ENCODE peak calls at places on chromosomes 12 and 14, in seven cellular contexts. I is epithelial cell of esophagus, A is PC-3, Z is body of pancreas, K is A673, X is BE2C, P is AG04450. T is an unnamed sample.
A peak's percentile ranks its signal among the peaks of the same experiment; 100 is the strongest.

GRCh38 chr14:100770605-100771120 is 44.0 kb downstream of the DLK1 start:
- DNase-seq in I (no peak), P (no peak), X (peak; percentile 65), Z (no peak), K (no peak), A (no peak), T (no peak)

GRCh38 chr12:88578274-88578673 is 2.0 kb downstream of the KITLG start:
- DNase-seq in K (no peak), A (peak; percentile 58), X (no peak), Z (no peak), P (no peak), I (no peak), T (no peak)

GRCh38 chr12:129028824-129029223 is 175.5 kb downstream of the GLT1D1 start:
- DNase-seq in A (no peak), Z (no peak), I (no peak), P (no peak), X (no peak), K (no peak), T (no peak)

GRCh38 chr14:56379956-56380355 is 199.6 kb upstream of the TMEM260 start:
- DNase-seq in A (no peak), K (no peak), X (no peak), I (no peak), P (no peak), Z (no peak), T (peak; percentile 74)

GRCh38 chr12:53221203-53222076 is 10.6 kb downstream of the RARG start:
- DNase-seq in X (peak; percentile 73), A (peak; percentile 74), K (peak; percentile 58), I (peak; percentile 73), Z (peak; percentile 84), P (no peak), T (peak; percentile 69)

GRCh38 chr12:128587918-128588317 is 235.8 kb downstream of the SLC15A4 start:
- DNase-seq in X (no peak), Z (no peak), I (peak; percentile 0), P (no peak), A (no peak), K (no peak), T (no peak)

GRCh38 chr12:68506619-68507018 is 104.1 kb upstream of the RAP1B start:
- DNase-seq in A (no peak), K (no peak), X (no peak), I (no peak), Z (no peak), P (no peak), T (no peak)

GRCh38 chr14:103629503-103630121 is 601 bp downstream of the KLC1 start:
- DNase-seq in Z (peak; percentile 45), X (peak; percentile 55), K (peak; percentile 46), I (peak; percentile 27), P (no peak), A (peak; percentile 28), T (peak; percentile 15)

GRCh38 chr14:103628684-103629502 is at the start of gene KLC1:
- DNase-seq in X (peak; percentile 86), Z (peak; percentile 81), I (peak; percentile 70), P (no peak), K (peak; percentile 80), A (peak; percentile 58), T (peak; percentile 74)

GRCh38 chr12:57173089-57173488 is 25.7 kb upstream of the LRP1-AS start:
- DNase-seq in X (peak; percentile 68), A (peak; percentile 29), K (peak; percentile 36), Z (no peak), I (no peak), P (no peak), T (no peak)

GRCh38 chr12:112161711-112162110 is 36.4 kb downstream of the TRAFD1 start:
- DNase-seq in Z (no peak), K (no peak), A (no peak), I (no peak), P (no peak), X (no peak), T (no peak)

GRCh38 chr14:75860561-75861160 is 121.1 kb downstream of the TGFB3 start:
- DNase-seq in P (no peak), X (no peak), Z (no peak), K (no peak), A (no peak), I (no peak), T (no peak)

GRCh38 chr14:90726656-90727055 is 89.6 kb downstream of the TTC7B start:
- DNase-seq in K (peak; percentile 82), A (peak; percentile 73), I (peak; percentile 81), Z (peak; percentile 38), X (no peak), P (no peak), T (peak; percentile 54)

GRCh38 chr12:93323625-93324165 is 54.0 kb upstream of the NUDT4 start:
- DNase-seq in A (peak; percentile 35), I (peak; percentile 48), X (no peak), Z (no peak), K (no peak), P (no peak), T (peak; percentile 15)

GRCh38 chr12:132326646-132327045 is 2.7 kb downstream of the GALNT9 start:
- DNase-seq in Z (no peak), X (no peak), P (no peak), A (no peak), I (no peak), K (no peak), T (no peak)

GRCh38 chr12:96249196-96250118 is 55.3 kb downstream of the ELK3 start:
- DNase-seq in X (peak; percentile 81), P (no peak), I (no peak), A (no peak), K (no peak), Z (no peak), T (peak; percentile 83)

GRCh38 chr12:100936661-100937060 is 142.1 kb downstream of the ANO4 start:
- DNase-seq in P (no peak), X (no peak), Z (no peak), I (peak; percentile 4), K (no peak), A (no peak), T (no peak)

GRCh38 chr12:57389033-57389432 is 41.8 kb downstream of the R3HDM2 start:
- DNase-seq in Z (no peak), I (peak; percentile 85), P (peak; percentile 59), X (no peak), A (peak; percentile 92), K (no peak), T (peak; percentile 69)

GRCh38 chr14:83208346-83208745 is 1674.7 kb upstream of the SEL1L start:
- DNase-seq in I (peak; percentile 45), K (no peak), P (no peak), Z (no peak), X (no peak), A (no peak), T (no peak)

GRCh38 chr14:101290681-101291080 is 270.6 kb upstream of the DIO3 start:
- DNase-seq in I (no peak), X (no peak), K (no peak), A (no peak), P (no peak), Z (no peak), T (no peak)

GRCh38 chr14:68137704-68138619 is 318.4 kb downstream of the RAD51B start:
- DNase-seq in K (peak; percentile 98), X (peak; percentile 10), A (peak; percentile 98), P (peak; percentile 80), I (peak; percentile 100), Z (peak; percentile 30), T (peak; percentile 99)
- TF ChIP-seq CTCF in K (no peak), X (no peak), A (no peak), P (no peak), I (no peak), Z (no peak), T (no peak)

DNA sequence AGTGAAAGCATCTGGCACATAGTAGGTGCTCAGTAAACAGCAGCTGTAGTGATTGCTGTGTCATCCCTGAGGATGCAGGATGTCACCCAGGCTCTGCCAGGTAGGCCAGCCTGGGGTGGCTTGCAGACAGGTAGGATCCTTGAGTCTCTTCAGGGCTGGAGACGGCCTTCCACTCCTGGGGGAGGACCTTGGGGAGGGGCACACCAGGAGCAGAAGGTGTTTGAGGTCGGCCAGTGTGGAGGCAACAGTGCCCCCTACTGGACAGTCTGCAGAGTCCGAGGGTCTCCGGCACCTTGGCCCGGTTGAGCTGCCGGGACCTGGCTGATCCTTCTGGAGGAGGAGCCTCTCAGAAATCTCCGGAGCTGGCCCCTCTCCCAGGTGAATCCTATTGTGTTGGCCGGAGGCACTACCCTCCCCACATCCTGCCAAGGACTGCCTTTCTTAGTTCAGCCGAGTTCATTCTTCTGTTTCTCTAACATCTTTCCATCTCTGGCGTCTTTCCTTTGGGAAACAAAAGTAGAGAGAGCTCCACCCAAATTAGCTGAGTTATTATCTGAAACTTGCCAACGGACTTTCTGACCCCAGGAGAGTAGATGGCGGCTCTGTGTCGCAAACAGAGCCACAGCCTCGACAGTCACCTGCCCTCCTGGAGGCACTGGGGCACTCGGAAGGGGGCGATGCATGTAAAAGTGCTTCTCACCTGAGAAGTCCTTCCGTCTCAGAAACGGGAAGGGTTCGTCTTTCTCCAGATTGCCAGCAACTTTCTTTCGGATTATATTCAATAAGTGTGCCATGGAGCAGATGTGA is 41.9 kb upstream of the CLMN start:
- DNase-seq in P (no peak), A (peak; percentile 58), K (peak; percentile 54), Z (peak; percentile 71), X (no peak), I (peak; percentile 27), T (peak; percentile 38)
- H3K4me3 ChIP-seq in P (no peak overlapping the region), A (peak overlapping the region; percentile 44), K (no peak overlapping the region), Z (no peak overlapping the region), X (no peak overlapping the region), I (no peak overlapping the region), T (no peak overlapping the region)

GRCh38 chr14:93201155-93201704 is 5.6 kb downstream of the GON7 start:
- DNase-seq in P (no peak), Z (no peak), A (no peak), I (peak; percentile 23), K (no peak), X (no peak), T (no peak)

GRCh38 chr14:93207468-93208308 is 632 bp downstream of the UBR7 start:
- DNase-seq in Z (peak; percentile 44), P (no peak), X (peak; percentile 71), K (peak; percentile 73), I (peak; percentile 55), A (peak; percentile 51), T (peak; percentile 70)

GRCh38 chr14:93212432-93212831 is 5.4 kb downstream of the UBR7 start:
- DNase-seq in X (no peak), I (no peak), P (no peak), Z (no peak), K (no peak), A (no peak), T (no peak)

GRCh38 chr14:93206793-93207467 is at the start of the genes GON7 and UBR7:
- DNase-seq in I (peak; percentile 99), A (peak; percentile 97), X (peak; percentile 98), K (peak; percentile 99), Z (peak; percentile 95), P (peak; percentile 89), T (peak; percentile 97)
- TF ChIP-seq CTCF in I (peak; percentile 31), A (no peak), X (peak; percentile 44), K (peak; percentile 27), Z (peak; percentile 15), P (peak; percentile 41), T (no peak)

DNA sequence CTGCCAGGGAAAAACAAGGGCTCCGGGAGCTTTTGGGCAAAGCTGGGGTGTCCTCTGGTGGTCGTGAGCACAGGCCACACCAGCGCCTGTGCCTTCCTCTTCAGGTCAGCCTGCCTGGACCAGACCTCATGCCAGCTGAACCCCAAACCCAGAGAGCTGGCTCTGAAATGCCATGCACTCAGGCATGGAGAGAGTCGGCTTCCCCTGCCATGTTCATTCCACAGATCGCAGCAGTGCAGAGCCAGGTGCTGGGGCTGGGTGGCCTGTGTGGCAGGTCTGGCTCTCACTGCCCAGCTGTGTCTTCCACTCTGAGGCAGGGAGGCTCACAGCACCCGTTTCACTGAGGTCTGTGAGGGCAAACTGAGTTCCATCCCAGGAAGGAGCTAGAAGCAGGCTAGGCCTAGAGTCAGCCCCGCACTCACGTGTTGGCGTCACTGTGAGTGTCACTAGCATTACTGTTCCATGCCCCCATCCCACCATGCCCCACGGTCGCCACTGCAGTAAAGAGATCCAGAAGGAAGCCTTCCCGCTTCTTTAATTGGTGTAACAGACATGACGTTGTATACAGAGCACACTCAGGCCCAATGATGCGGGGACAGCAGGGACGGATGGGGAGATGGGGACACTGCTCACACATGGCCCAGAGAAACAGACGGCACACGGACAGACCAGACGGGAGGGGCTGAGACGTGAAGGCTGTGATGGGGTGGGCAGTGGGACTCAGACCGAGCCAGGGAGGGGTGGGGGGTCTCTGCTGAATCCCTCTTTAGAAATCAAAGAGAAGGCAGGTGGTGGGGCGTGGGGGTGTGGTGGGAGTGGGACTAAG is 2.7 kb downstream of the ARL6IP4 start:
- DNase-seq in I (no peak), K (no peak), Z (peak; percentile 10), X (no peak), P (no peak), A (no peak), T (no peak)
- H3K4me3 ChIP-seq in I (no peak overlapping the region), K (no peak overlapping the region), Z (no peak overlapping the region), X (no peak overlapping the region), P (no peak overlapping the region), A (no peak overlapping the region), T (no peak overlapping the region)

T was measured in cardiac fibroblast.